ENCODE peak calls at places on chromosomes 13 and 19, in five cellular contexts. F is transverse colon; I is CD4-positive, CD25-positive, alpha-beta regulatory T cell; W is AG09309; U is EH. T is an unnamed sample.

GRCh38 chr13:23799945-23800344 is 89.3 kb downstream of the MIPEP start:
- DNase-seq in I (peak), W (no peak), F (no peak), U (peak), T (peak)

GRCh38 chr13:106534844-106535551 is 464 bp downstream of the EFNB2 start:
- DNase-seq in F (no peak), W (no peak), I (peak), U (peak), T (peak)

GRCh38 chr19:40284251-40284500 is 969 bp downstream of the AKT2 start:
- DNase-seq in W (no peak), I (no peak), F (no peak), U (no peak), T (no peak)

GRCh38 chr13:20301391-20302071 is 69.4 kb upstream of the GJB6 start:
- DNase-seq in F (no peak), W (no peak), I (no peak), U (no peak), T (no peak)

GRCh38 chr13:48265217-48265815 is 32.3 kb downstream of the ITM2B start:
- DNase-seq in F (peak), I (no peak), U (no peak), W (no peak), T (no peak)

GRCh38 chr19:1684573-1684912 is 32.1 kb upstream of the TCF3 start:
- DNase-seq in U (no peak), W (no peak), F (no peak), I (no peak), T (no peak)

GRCh38 chr19:12996542-12997094 is 1.3 kb downstream of the NFIX start:
- DNase-seq in W (no peak), I (no peak), F (no peak), U (peak), T (no peak)

GRCh38 chr19:15417699-15418098 is 1.1 kb downstream of the AKAP8L start:
- DNase-seq in U (peak), F (no peak), I (no peak), W (no peak), T (no peak)

GRCh38 chr13:106714271-106714670 is 146.3 kb upstream of the ARGLU1 start:
- DNase-seq in I (no peak), U (no peak), F (no peak), W (no peak), T (no peak)

GRCh38 chr13:41588899-41589298 is 131.5 kb downstream of the RGCC start:
- DNase-seq in W (peak), I (no peak), F (no peak), U (peak), T (peak)

GRCh38 chr13:44895584-44895983 is 93.7 kb downstream of the NUFIP1 start:
- DNase-seq in F (no peak), W (no peak), U (no peak), I (no peak), T (no peak)

GRCh38 chr19:48461982-48462655 is 6.7 kb downstream of the KCNJ14 start:
- DNase-seq in U (no peak), W (no peak), I (no peak), F (no peak), T (no peak)

GRCh38 chr19:37334179-37335071 is 36.5 kb upstream of the ZNF527 start:
- DNase-seq in U (peak), W (peak), F (peak), I (peak), T (peak)

GRCh38 chr13:59425211-59425721 is 738.5 kb downstream of the DIAPH3 start:
- DNase-seq in I (no peak), W (peak), F (no peak), U (peak), T (peak)

GRCh38 chr19:4064551-4065260 is 2.0 kb downstream of the ZBTB7A start:
- DNase-seq in U (peak), I (peak), W (no peak), F (peak), T (no peak)

GRCh38 chr19:19656451-19657396 is 6.8 kb downstream of the ATP13A1 start:
- DNase-seq in W (no peak), F (no peak), I (no peak), U (no peak), T (no peak)